ENCODE peak calls at places on chromosomes 7 and 10, in seven cellular contexts. N, B, P, Y, U, R and O are unnamed samples.

GRCh38 chr10:35783305-35783838 is 141.3 kb upstream of the FZD8 start:
- DNase-seq in B (no peak), R (peak; percentile 8), N (no peak), Y (peak; percentile 3), U (no peak), P (peak; percentile 86), O (no peak)

GRCh38 chr7:21902240-21902639 is 43.5 kb downstream of the CDCA7L start:
- DNase-seq in Y (peak; percentile 71), N (no peak), B (no peak), P (peak; percentile 39), R (no peak), U (no peak), O (no peak)

GRCh38 chr10:31317652-31318381 is 1.2 kb upstream of the ZEB1 start:
- DNase-seq in U (no peak), Y (no peak), N (no peak), R (no peak), B (no peak), P (no peak), O (no peak)

GRCh38 chr7:41046778-41047177 is 656.1 kb downstream of the INHBA start:
- DNase-seq in N (no peak), B (no peak), P (no peak), R (no peak), Y (no peak), U (no peak), O (no peak)

GRCh38 chr7:151761256-151761655 is 115.7 kb downstream of the PRKAG2 start:
- DNase-seq in U (no peak), R (no peak), P (peak; percentile 49), N (no peak), Y (no peak), B (no peak), O (no peak)

GRCh38 chr10:132365102-132365501 is 31.9 kb upstream of the PWWP2B start:
- DNase-seq in B (no peak), U (no peak), N (no peak), Y (no peak), P (no peak), R (no peak), O (no peak)

GRCh38 chr10:17660921-17661320 is 17.0 kb downstream of the STAM start:
- DNase-seq in B (no peak), Y (no peak), P (no peak), R (no peak), N (no peak), U (no peak), O (no peak)

GRCh38 chr7:142934056-142934455 is 510 bp upstream of the TRPV5 start:
- DNase-seq in U (no peak), B (no peak), P (no peak), R (no peak), N (no peak), Y (no peak), O (no peak)

GRCh38 chr7:23811540-23811939 is 101.5 kb downstream of the STK31 start:
- DNase-seq in R (no peak), P (no peak), N (peak; percentile 10), Y (no peak), B (no peak), U (no peak), O (no peak)

GRCh38 chr7:82677493-82677892 is 233.9 kb upstream of the CACNA2D1 start:
- DNase-seq in Y (peak; percentile 63), R (no peak), P (no peak), N (no peak), B (no peak), U (no peak), O (no peak)

GRCh38 chr10:49309691-49310371 is 10.9 kb downstream of the C10orf71 start:
- DNase-seq in U (no peak), P (no peak), N (no peak), Y (no peak), B (no peak), R (no peak), O (no peak)

GRCh38 chr7:130598056-130598455 is 70.5 kb downstream of the COPG2 start:
- DNase-seq in N (no peak), U (no peak), B (no peak), R (no peak), P (no peak), Y (no peak), O (no peak)

GRCh38 chr7:106570948-106571418 is 90.0 kb downstream of the CCDC71L start:
- DNase-seq in P (no peak), R (no peak), N (no peak), Y (no peak), B (no peak), U (no peak), O (no peak)

GRCh38 chr7:73768661-73769480 is 1.2 kb downstream of the CLDN3 start:
- DNase-seq in U (no peak), P (no peak), B (no peak), Y (peak; percentile 17), R (no peak), N (no peak), O (no peak)

GRCh38 chr10:82826132-82826531 is 951.1 kb downstream of the NRG3 start:
- DNase-seq in B (peak; percentile 65), N (no peak), P (peak; percentile 90), Y (peak; percentile 98), U (no peak), R (no peak), O (peak; percentile 57)

GRCh38 chr7:40828686-40829085 is 693.9 kb downstream of the SUGCT start:
- DNase-seq in R (no peak), P (no peak), N (no peak), Y (no peak), U (no peak), B (no peak), O (no peak)

GRCh38 chr10:88149906-88150305 is 286.5 kb downstream of the PTEN start:
- DNase-seq in Y (peak; percentile 55), R (no peak), B (no peak), U (no peak), P (peak; percentile 46), N (no peak), O (no peak)

GRCh38 chr7:19916011-19916410 is 142.6 kb upstream of the TMEM196 start:
- DNase-seq in Y (peak; percentile 12), B (no peak), U (no peak), R (no peak), P (peak; percentile 38), N (no peak), O (no peak)

GRCh38 chr7:78563186-78563585 is 764.6 kb downstream of the PHTF2 start:
- DNase-seq in B (no peak), Y (no peak), N (no peak), U (no peak), R (no peak), P (no peak), O (no peak)

GRCh38 chr7:142434666-142435174 is 176.9 kb upstream of the PRSS58 start:
- DNase-seq in Y (no peak), B (no peak), N (no peak), P (no peak), U (no peak), R (no peak), O (no peak)

GRCh38 chr7:70698219-70698832 is 433.6 kb upstream of the GALNT17 start:
- DNase-seq in U (no peak), Y (peak; percentile 79), B (no peak), P (peak; percentile 45), N (peak; percentile 38), R (peak; percentile 56), O (peak; percentile 20)

GRCh38 chr7:100629117-100629711 is 12.1 kb downstream of the TFR2 start:
- DNase-seq in N (no peak), P (no peak), Y (peak; percentile 37), B (no peak), R (peak; percentile 75), U (no peak), O (no peak)

GRCh38 chr7:155796381-155797261 is 15.6 kb downstream of the SHH start:
- DNase-seq in B (no peak), N (no peak), R (peak; percentile 86), U (peak; percentile 71), P (no peak), Y (peak; percentile 69), O (no peak)

GRCh38 chr7:42242381-42242780 is 5.4 kb upstream of the GLI3 start:
- DNase-seq in Y (no peak), R (no peak), P (no peak), N (no peak), U (no peak), B (no peak), O (no peak)

GRCh38 chr7:83528925-83529423 is 120.0 kb downstream of the SEMA3E start:
- DNase-seq in B (no peak), U (no peak), N (no peak), Y (no peak), R (no peak), P (no peak), O (no peak)

GRCh38 chr10:5971315-5971832 is 6.0 kb downstream of the IL15RA start:
- DNase-seq in N (no peak), U (no peak), B (no peak), R (no peak), Y (no peak), P (no peak), O (no peak)

GRCh38 chr10:123548779-123549178 is 117.4 kb upstream of the GPR26 start:
- DNase-seq in P (no peak), Y (no peak), B (no peak), R (no peak), U (no peak), N (no peak), O (no peak)

GRCh38 chr10:70265032-70265689 is 18.6 kb downstream of the NPFFR1 start:
- DNase-seq in Y (peak; percentile 19), P (peak; percentile 39), N (peak; percentile 61), R (no peak), U (no peak), B (no peak), O (no peak)
- TF ChIP-seq CTCF in Y (no peak), P (peak; percentile 44), N (peak; percentile 81), R (peak; percentile 18), U (no peak), B (peak; percentile 26), O (no peak)

DNA sequence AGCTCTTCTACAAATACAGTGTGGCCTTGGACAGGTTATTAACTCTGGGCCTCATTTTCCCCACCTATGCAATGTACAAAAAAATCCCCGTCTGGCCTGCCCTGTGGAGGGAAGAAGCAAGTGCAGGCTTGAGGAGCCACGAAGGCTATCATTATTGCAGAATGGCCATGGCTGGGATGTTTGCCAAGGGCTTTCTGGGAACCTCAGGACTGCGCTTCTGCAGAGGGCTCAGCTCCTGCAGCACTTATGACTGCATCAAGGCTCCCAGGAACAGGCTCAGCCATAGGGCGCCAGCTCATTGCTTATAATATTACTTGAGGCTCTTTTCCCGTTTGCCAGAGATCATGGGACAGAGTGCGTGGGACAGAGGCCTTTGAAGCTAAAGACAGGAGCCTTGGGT is 20.5 kb upstream of the C10orf105 start:
- DNase-seq in Y (peak; percentile 83), U (no peak), R (no peak), P (peak; percentile 78), N (no peak), B (no peak), O (peak; percentile 56)
- TF ChIP-seq CTCF in Y (no peak), U (no peak), R (no peak), P (peak; percentile 24), N (no peak), B (no peak), O (peak; percentile 0)

GRCh38 chr10:7053195-7053594 is 357.6 kb downstream of the SFMBT2 start:
- DNase-seq in Y (no peak), B (no peak), U (no peak), P (no peak), N (no peak), R (no peak), O (no peak)

GRCh38 chr10:7056216-7056615 is 354.6 kb downstream of the SFMBT2 start:
- DNase-seq in B (no peak), R (no peak), N (no peak), Y (no peak), U (no peak), P (no peak), O (no peak)

GRCh38 chr10:7054915-7055314 is 355.9 kb downstream of the SFMBT2 start:
- DNase-seq in R (peak; percentile 48), B (no peak), P (no peak), U (no peak), Y (peak; percentile 31), N (no peak), O (no peak)
- TF ChIP-seq CTCF in R (no peak), B (peak; percentile 8), P (peak; percentile 5), U (no peak), Y (no peak), N (peak; percentile 6), O (no peak)

GRCh38 chr10:75097666-75098285 is 13.7 kb upstream of the SAMD8 start:
- DNase-seq in R (no peak), U (no peak), B (no peak), P (no peak), N (peak; percentile 20), Y (peak; percentile 63), O (no peak)
- TF ChIP-seq CTCF in R (no peak), U (no peak), B (peak; percentile 38), P (peak; percentile 34), N (peak; percentile 67), Y (peak; percentile 57), O (peak; percentile 59)